ENCODE peak calls at places on chromosomes 12 and 14, in six cellular contexts. L is CD8-positive, alpha-beta memory T cell; I is naive thymus-derived CD4-positive, alpha-beta T cell; R is left ventricle myocardium inferior; T is CD4-positive, CD25-positive, alpha-beta regulatory T cell; W is heart right ventricle. X is an unnamed sample.

GRCh38 chr12:27906127-27906500 is 66.4 kb downstream of the PTHLH start:
- DNase-seq in I (no peak), W (no peak), L (no peak), T (no peak), R (no peak), X (no peak)

GRCh38 chr12:31531908-31532307 is 59.0 kb downstream of the DENND5B start:
- DNase-seq in L (no peak), R (no peak), W (no peak), T (no peak), I (no peak), X (no peak)

GRCh38 chr14:80271389-80271788 is 60.1 kb upstream of the DIO2 start:
- DNase-seq in R (no peak), L (no peak), T (no peak), I (no peak), W (no peak), X (no peak)

GRCh38 chr12:71282925-71283324 is 125.1 kb upstream of the TSPAN8 start:
- DNase-seq in R (no peak), W (no peak), L (no peak), I (no peak), T (no peak), X (no peak)

GRCh38 chr12:47236109-47236714 is 156.5 kb upstream of the AMIGO2 start:
- DNase-seq in W (no peak), T (no peak), R (no peak), L (no peak), I (no peak), X (no peak)

GRCh38 chr12:122836027-122836921 is 1.0 kb downstream of the HIP1R start:
- DNase-seq in R (no peak), L (peak; percentile 65), T (no peak), I (peak; percentile 73), W (no peak), X (peak; percentile 58)

GRCh38 chr12:56631790-56632700 is 1.9 kb upstream of the BAZ2A start:
- DNase-seq in R (peak; percentile 81), L (peak; percentile 74), T (peak; percentile 57), I (peak; percentile 40), W (peak; percentile 74), X (peak; percentile 90)

GRCh38 chr12:62799126-62799736 is 135.7 kb downstream of the PPM1H start:
- DNase-seq in W (peak; percentile 72), I (peak; percentile 34), T (peak; percentile 33), L (peak; percentile 65), R (no peak), X (no peak)

GRCh38 chr12:78271546-78271945 is 440.9 kb downstream of the NAV3 start:
- DNase-seq in R (no peak), T (no peak), I (no peak), L (no peak), W (no peak), X (no peak)

GRCh38 chr12:81162725-81163124 is 84.8 kb downstream of the ACSS3 start:
- DNase-seq in T (no peak), W (no peak), I (no peak), R (no peak), L (no peak), X (no peak)

GRCh38 chr12:86193931-86194330 is 62.3 kb downstream of the MGAT4C start:
- DNase-seq in I (no peak), L (no peak), T (no peak), W (no peak), R (no peak), X (no peak)

GRCh38 chr12:43848786-43849185 is 12.9 kb downstream of the TMEM117 start:
- DNase-seq in I (no peak), W (no peak), T (no peak), R (no peak), L (no peak), X (no peak)
- H3K4me1 ChIP-seq in I (no peaks in the 10 kb centered on the region), W (no peaks in the 10 kb centered on the region), T (no peaks in the 10 kb centered on the region), R (no peaks in the 10 kb centered on the region), L (no peaks in the 10 kb centered on the region), X (no peaks in the 10 kb centered on the region)

GRCh38 chr12:64681200-64682052 is 71.1 kb downstream of the RASSF3 start:
- DNase-seq in T (no peak), I (peak; percentile 43), W (no peak), R (no peak), L (no peak), X (no peak)

GRCh38 chr12:64678248-64678647 is 68.0 kb downstream of the RASSF3 start:
- DNase-seq in W (no peak), T (no peak), R (no peak), I (no peak), L (no peak), X (no peak)

GRCh38 chr12:64678835-64679234 is 68.5 kb downstream of the RASSF3 start:
- DNase-seq in L (no peak), R (no peak), T (no peak), W (no peak), I (no peak), X (no peak)

GRCh38 chr12:64679487-64679983 is 69.2 kb downstream of the RASSF3 start:
- DNase-seq in R (peak; percentile 78), T (peak; percentile 57), I (peak; percentile 82), W (peak; percentile 69), L (peak; percentile 83), X (peak; percentile 82)

DNA sequence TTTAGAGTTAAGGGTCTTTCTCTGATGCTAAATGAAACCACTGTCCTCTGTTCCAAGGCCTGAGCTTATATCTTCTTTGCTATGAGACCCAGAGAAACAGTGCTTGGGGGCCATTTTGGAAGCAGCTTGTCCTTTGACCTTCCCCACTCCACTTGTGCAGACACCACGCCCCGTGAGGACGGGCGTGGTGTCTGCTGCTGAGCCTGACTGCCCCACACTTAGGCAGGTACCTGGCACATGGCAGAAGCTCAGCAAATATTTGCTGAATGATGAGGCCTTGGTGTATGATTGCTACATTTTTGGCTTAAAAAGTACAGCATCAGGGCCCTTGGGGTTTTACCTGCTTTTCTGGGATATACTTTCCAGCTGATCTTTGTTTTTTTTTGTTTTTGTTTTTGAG is 69.9 kb downstream of the RASSF3 start:
- DNase-seq in R (no peak), I (no peak), T (no peak), L (no peak), W (no peak), X (no peak)
- H3K4me1 ChIP-seq in R (peaks cover 94% of the 10 kb centered on the region), I (peaks cover 96% of the 10 kb centered on the region), T (peaks cover 100% of the 10 kb centered on the region), L (peaks cover 100% of the 10 kb centered on the region), W (peaks cover 98% of the 10 kb centered on the region), X (peaks cover 10% of the 10 kb centered on the region)

DNA sequence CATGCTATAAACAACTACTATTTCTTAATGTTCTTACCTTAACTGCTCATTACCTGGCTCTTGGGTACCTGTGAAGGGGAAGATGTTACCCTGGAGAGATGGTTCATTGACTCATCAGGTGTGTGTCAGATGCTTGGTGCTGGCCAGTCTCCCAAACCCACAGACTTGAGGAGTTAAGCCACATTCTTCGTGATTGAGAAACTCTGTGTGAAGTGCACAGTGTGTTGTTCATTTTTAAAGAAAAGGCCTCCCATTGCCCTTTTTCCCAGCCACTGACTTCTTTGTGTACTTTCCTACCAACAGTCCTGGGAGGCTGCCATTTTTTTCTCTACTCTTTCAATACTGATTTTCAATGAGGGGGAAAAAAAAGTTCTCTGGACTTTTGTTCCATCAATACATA is 3.2 kb downstream of the MGST1 start:
- DNase-seq in W (no peak), R (no peak), I (no peak), T (no peak), L (no peak), X (peak; percentile 55)
- H3K4me1 ChIP-seq in W (peaks cover 30% of the 10 kb centered on the region), R (peaks cover 4% of the 10 kb centered on the region), I (no peaks in the 10 kb centered on the region), T (no peaks in the 10 kb centered on the region), L (no peaks in the 10 kb centered on the region), X (no peaks in the 10 kb centered on the region)

GRCh38 chr14:22898302-22898894 is 15.4 kb downstream of the REM2 start:
- DNase-seq in R (no peak), L (no peak), W (no peak), T (no peak), I (no peak), X (no peak)

GRCh38 chr14:22905627-22906026 is 13.3 kb downstream of the RBM23 start:
- DNase-seq in T (no peak), W (no peak), R (no peak), L (no peak), I (no peak), X (no peak)

GRCh38 chr14:22903742-22904087 is 15.2 kb downstream of the RBM23 start:
- DNase-seq in T (no peak), W (no peak), R (no peak), L (no peak), I (no peak), X (no peak)

GRCh38 chr14:22900088-22900799 is 17.2 kb downstream of the REM2 start:
- DNase-seq in I (peak; percentile 58), R (no peak), L (no peak), T (peak; percentile 49), W (peak; percentile 44), X (no peak)

DNA sequence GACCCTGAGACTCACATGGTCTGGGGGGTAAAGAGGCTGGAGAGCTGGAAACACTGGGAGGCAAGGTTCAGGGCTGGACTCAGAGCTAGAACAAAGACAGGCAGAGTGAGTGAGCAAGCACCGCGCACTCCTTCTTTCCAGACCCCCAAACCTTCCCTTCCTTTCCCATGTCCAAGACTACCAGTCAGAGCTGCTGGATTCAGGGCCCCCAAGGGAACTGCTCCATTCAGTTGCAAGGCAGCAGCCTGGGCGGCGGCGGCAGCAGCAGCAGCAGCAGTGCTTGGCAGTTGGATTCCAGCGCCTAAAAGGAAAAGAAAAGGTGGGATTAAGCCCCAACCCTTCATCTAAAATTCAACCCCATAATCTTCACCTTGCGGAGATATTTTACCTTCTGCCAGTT is 17.1 kb downstream of the RBM23 start:
- DNase-seq in T (no peak), L (no peak), I (no peak), W (no peak), R (no peak), X (no peak)
- H3K4me1 ChIP-seq in T (peaks cover 12% of the 10 kb centered on the region), L (peaks cover 7% of the 10 kb centered on the region), I (peaks cover 4% of the 10 kb centered on the region), W (no peaks in the 10 kb centered on the region), R (peaks cover 16% of the 10 kb centered on the region), X (peaks cover 3% of the 10 kb centered on the region)

DNA sequence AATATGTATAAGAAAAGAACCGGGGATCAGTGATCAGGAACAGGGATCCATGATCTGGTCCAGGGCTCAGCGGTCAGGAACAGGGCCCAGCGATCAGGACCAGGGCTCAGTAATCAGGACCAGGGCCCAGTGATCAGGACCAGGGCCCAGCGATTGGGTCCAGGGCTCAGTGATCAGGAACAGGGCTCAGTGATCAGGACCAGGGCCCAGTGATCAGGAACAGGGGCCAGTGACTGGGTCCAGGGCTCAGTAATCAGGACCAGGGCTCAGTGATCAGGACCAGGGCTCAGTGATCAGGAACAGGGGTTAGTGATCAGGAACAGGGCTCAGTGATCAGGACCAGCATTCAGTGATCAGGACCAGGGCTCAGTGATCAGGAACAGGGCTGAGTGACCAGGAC is 56.3 kb downstream of the TMEM121 start:
- DNase-seq in I (no peak), L (no peak), T (no peak), R (no peak), W (no peak), X (no peak)
- H3K4me1 ChIP-seq in I (no peaks in the 10 kb centered on the region), L (no peaks in the 10 kb centered on the region), T (no peaks in the 10 kb centered on the region), R (no peaks in the 10 kb centered on the region), W (no peaks in the 10 kb centered on the region), X (no peaks in the 10 kb centered on the region)

GRCh38 chr12:32568241-32568640 is 110.9 kb upstream of the DNM1L start:
- DNase-seq in I (no peak), L (no peak), R (no peak), W (no peak), T (no peak), X (no peak)
- H3K4me1 ChIP-seq in I (no peaks in the 10 kb centered on the region), L (no peaks in the 10 kb centered on the region), R (peaks cover 67% of the 10 kb centered on the region), W (peaks cover 57% of the 10 kb centered on the region), T (no peaks in the 10 kb centered on the region), X (peaks cover 5% of the 10 kb centered on the region)